ENCODE peak calls at places on chromosomes 11 and 22, in six cellular contexts. One of them, this sample, is unnamed.

GRCh38 chr22:41237707-41238569 is 2.8 kb downstream of the CHADL start:
- DNase-seq in ovary: peak; percentile 60
- DNase-seq in breast epithelium: peak; percentile 77
- DNase-seq in testis: peak; percentile 78
- DNase-seq in vagina: no peak
- DNase-seq in prostate gland: peak; percentile 75
- DNase-seq in this sample: peak; percentile 58

GRCh38 chr11:94194712-94195111 is 66.1 kb downstream of the PANX1 start:
- DNase-seq in ovary: no peak
- DNase-seq in vagina: no peak
- DNase-seq in breast epithelium: no peak
- DNase-seq in prostate gland: no peak
- DNase-seq in testis: no peak
- DNase-seq in this sample: no peak

GRCh38 chr11:66848671-66849500 is 5.6 kb downstream of the RCE1 start:
- DNase-seq in vagina: no peak
- DNase-seq in breast epithelium: peak; percentile 50
- DNase-seq in prostate gland: no peak
- DNase-seq in ovary: peak; percentile 21
- DNase-seq in testis: no peak
- DNase-seq in this sample: peak; percentile 30

GRCh38 chr11:10401696-10402392 is 53.2 kb upstream of the AMPD3 start:
- DNase-seq in ovary: no peak
- DNase-seq in breast epithelium: no peak
- DNase-seq in prostate gland: no peak
- DNase-seq in vagina: peak; percentile 64
- DNase-seq in testis: no peak
- DNase-seq in this sample: no peak

GRCh38 chr11:68939583-68940555 is 36.2 kb downstream of the IGHMBP2 start:
- DNase-seq in prostate gland: no peak
- DNase-seq in breast epithelium: no peak
- DNase-seq in testis: no peak
- DNase-seq in ovary: no peak
- DNase-seq in vagina: no peak
- DNase-seq in this sample: no peak

GRCh38 chr22:47575291-47575690 is 812.8 kb downstream of the TBC1D22A start:
- DNase-seq in ovary: no peak
- DNase-seq in vagina: no peak
- DNase-seq in testis: peak; percentile 2
- DNase-seq in prostate gland: peak; percentile 58
- DNase-seq in breast epithelium: no peak
- DNase-seq in this sample: no peak

GRCh38 chr11:80815752-80816453 is 1375.1 kb upstream of the TENM4 start:
- DNase-seq in prostate gland: no peak
- DNase-seq in ovary: no peak
- DNase-seq in vagina: no peak
- DNase-seq in testis: no peak
- DNase-seq in breast epithelium: no peak
- DNase-seq in this sample: no peak

GRCh38 chr11:126830216-126830615 is 170.4 kb downstream of the KIRREL3 start:
- DNase-seq in vagina: no peak
- DNase-seq in ovary: no peak
- DNase-seq in breast epithelium: no peak
- DNase-seq in prostate gland: no peak
- DNase-seq in testis: no peak
- DNase-seq in this sample: no peak

GRCh38 chr11:117334896-117335295 is 7.2 kb downstream of the CEP164 start:
- DNase-seq in ovary: no peak
- DNase-seq in breast epithelium: no peak
- DNase-seq in testis: no peak
- DNase-seq in vagina: no peak
- DNase-seq in prostate gland: no peak
- DNase-seq in this sample: no peak

GRCh38 chr22:45684752-45685359 is 13.2 kb downstream of the ATXN10 start:
- DNase-seq in breast epithelium: no peak
- DNase-seq in ovary: no peak
- DNase-seq in testis: no peak
- DNase-seq in prostate gland: no peak
- DNase-seq in vagina: no peak
- DNase-seq in this sample: no peak

GRCh38 chr11:76266269-76266668 is 60.0 kb upstream of the WNT11 start:
- DNase-seq in ovary: no peak
- DNase-seq in prostate gland: no peak
- DNase-seq in testis: no peak
- DNase-seq in breast epithelium: no peak
- DNase-seq in vagina: no peak
- DNase-seq in this sample: peak; percentile 82

GRCh38 chr11:13261600-13262061 is 16.0 kb upstream of the BMAL1 start:
- DNase-seq in vagina: no peak
- DNase-seq in ovary: no peak
- DNase-seq in prostate gland: no peak
- DNase-seq in breast epithelium: no peak
- DNase-seq in testis: no peak
- DNase-seq in this sample: no peak

GRCh38 chr11:123584737-123585136 is 69.7 kb downstream of the SCN3B start:
- DNase-seq in testis: no peak
- DNase-seq in vagina: no peak
- DNase-seq in ovary: no peak
- DNase-seq in prostate gland: no peak
- DNase-seq in breast epithelium: no peak
- DNase-seq in this sample: no peak

GRCh38 chr11:125572916-125573315 is 3.6 kb downstream of the EI24 start:
- DNase-seq in ovary: no peak
- DNase-seq in testis: no peak
- DNase-seq in prostate gland: no peak
- DNase-seq in vagina: no peak
- DNase-seq in breast epithelium: no peak
- DNase-seq in this sample: no peak

GRCh38 chr11:125569913-125570621 is 790 bp downstream of the EI24 start:
- DNase-seq in testis: no peak
- DNase-seq in breast epithelium: no peak
- DNase-seq in vagina: no peak
- DNase-seq in prostate gland: no peak
- DNase-seq in ovary: no peak
- DNase-seq in this sample: no peak

GRCh38 chr11:125570952-125571351 is 1.7 kb downstream of the EI24 start:
- DNase-seq in ovary: no peak
- DNase-seq in vagina: no peak
- DNase-seq in prostate gland: no peak
- DNase-seq in breast epithelium: no peak
- DNase-seq in testis: no peak
- DNase-seq in this sample: no peak

GRCh38 chr11:125566235-125566634 is 3.0 kb upstream of the EI24 start:
- DNase-seq in testis: no peak
- DNase-seq in breast epithelium: no peak
- DNase-seq in vagina: no peak
- DNase-seq in ovary: no peak
- DNase-seq in prostate gland: no peak
- DNase-seq in this sample: no peak

GRCh38 chr11:125568970-125569912 is at the start of gene EI24:
- DNase-seq in testis: peak; percentile 93
- DNase-seq in vagina: no peak
- DNase-seq in ovary: peak; percentile 90
- DNase-seq in prostate gland: peak; percentile 85
- DNase-seq in breast epithelium: peak; percentile 85
- DNase-seq in this sample: peak; percentile 89
- TF ChIP-seq POLR2A in testis: no peak
- TF ChIP-seq POLR2A in vagina: no peak
- TF ChIP-seq POLR2A in ovary: peak; percentile 42
- TF ChIP-seq POLR2A in prostate gland: peak; percentile 63
- TF ChIP-seq POLR2A in breast epithelium: no peak
- TF ChIP-seq POLR2A in this sample: peak; percentile 86

GRCh38 chr11:62575837-62576236 is 2.1 kb upstream of the EEF1G start:
- DNase-seq in ovary: peak; percentile 27
- DNase-seq in vagina: no peak
- DNase-seq in breast epithelium: no peak
- DNase-seq in prostate gland: no peak
- DNase-seq in testis: no peak
- DNase-seq in this sample: no peak

GRCh38 chr11:62580959-62581715 is 7.4 kb upstream of the EEF1G start:
- DNase-seq in breast epithelium: no peak
- DNase-seq in ovary: peak; percentile 22
- DNase-seq in prostate gland: no peak
- DNase-seq in testis: no peak
- DNase-seq in vagina: no peak
- DNase-seq in this sample: no peak

GRCh38 chr11:62578541-62578940 is 4.8 kb upstream of the EEF1G start:
- DNase-seq in ovary: peak; percentile 27
- DNase-seq in vagina: no peak
- DNase-seq in breast epithelium: no peak
- DNase-seq in prostate gland: no peak
- DNase-seq in testis: no peak
- DNase-seq in this sample: no peak

GRCh38 chr11:62577046-62577708 is 3.5 kb upstream of the EEF1G start:
- DNase-seq in prostate gland: no peak
- DNase-seq in vagina: no peak
- DNase-seq in testis: no peak
- DNase-seq in ovary: peak; percentile 27
- DNase-seq in breast epithelium: no peak
- DNase-seq in this sample: no peak

DNA sequence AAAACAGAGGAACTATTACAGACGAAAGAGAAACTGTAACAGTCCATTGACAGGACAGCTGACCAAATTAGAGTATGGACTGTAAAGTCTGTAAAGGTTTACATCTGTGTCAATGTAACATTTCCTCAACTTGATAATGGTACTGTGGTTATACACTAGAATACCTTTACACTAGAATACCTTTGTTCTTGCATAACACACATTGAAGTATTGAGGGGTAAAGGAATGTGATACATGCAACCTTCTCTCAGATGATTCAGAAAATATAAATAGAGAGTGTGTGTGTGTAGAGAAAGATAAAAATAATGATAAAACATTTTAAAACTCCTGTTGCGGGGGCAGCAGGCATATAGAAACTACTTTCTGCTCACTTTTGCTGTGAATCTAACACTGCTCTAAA is 5.6 kb upstream of the EEF1G start:
- DNase-seq in ovary: no peak
- DNase-seq in testis: no peak
- DNase-seq in prostate gland: no peak
- DNase-seq in breast epithelium: no peak
- DNase-seq in vagina: no peak
- DNase-seq in this sample: no peak
- H3K36me3 ChIP-seq in ovary: no peaks in the 10 kb centered on the region
- H3K36me3 ChIP-seq in testis: no peaks in the 10 kb centered on the region
- H3K36me3 ChIP-seq in prostate gland: peaks cover 4% of the 10 kb centered on the region
- H3K36me3 ChIP-seq in breast epithelium: no peaks in the 10 kb centered on the region
- H3K36me3 ChIP-seq in vagina: peaks cover 23% of the 10 kb centered on the region
- H3K36me3 ChIP-seq in this sample: peaks cover 52% of the 10 kb centered on the region

GRCh38 chr11:9250139-9250582 is 15.0 kb downstream of the DENND5A start:
- DNase-seq in prostate gland: no peak
- DNase-seq in vagina: no peak
- DNase-seq in ovary: no peak
- DNase-seq in breast epithelium: no peak
- DNase-seq in testis: no peak
- DNase-seq in this sample: no peak
- H3K27ac ChIP-seq in prostate gland: no peak overlapping the region
- H3K27ac ChIP-seq in vagina: no peak overlapping the region
- H3K27ac ChIP-seq in ovary: no peak overlapping the region
- H3K27ac ChIP-seq in breast epithelium: no peak overlapping the region
- H3K27ac ChIP-seq in testis: no peak overlapping the region
- H3K27ac ChIP-seq in this sample: no peak overlapping the region

GRCh38 chr11:71928739-71929443 is at the start of gene RNF121:
- DNase-seq in vagina: peak; percentile 96
- DNase-seq in testis: peak; percentile 99
- DNase-seq in ovary: peak; percentile 95
- DNase-seq in prostate gland: peak; percentile 97
- DNase-seq in breast epithelium: peak; percentile 98
- DNase-seq in this sample: peak; percentile 96
- TF ChIP-seq POLR2A in vagina: no peak
- TF ChIP-seq POLR2A in testis: no peak
- TF ChIP-seq POLR2A in ovary: peak; percentile 28
- TF ChIP-seq POLR2A in prostate gland: no peak
- TF ChIP-seq POLR2A in breast epithelium: no peak
- TF ChIP-seq POLR2A in this sample: no peak